ENCODE peak calls at places on chromosome 6, in five cellular contexts. One of them, this sample, is unnamed. For H3K27me3, the result is how much of the 10 kb centered on the place peaks cover.

GRCh38 chr6:17865798-17866725 is 121.4 kb downstream of the KIF13A start:
- DNase-seq in neural progenitor cell: no peak
- DNase-seq in mammary epithelial cell: peak
- DNase-seq in hepatocyte: peak
- DNase-seq in PC-3: peak
- DNase-seq in this sample: peak

GRCh38 chr6:37137201-37137880 is 32.6 kb upstream of the PIM1 start:
- DNase-seq in hepatocyte: peak
- DNase-seq in mammary epithelial cell: peak
- DNase-seq in PC-3: peak
- DNase-seq in neural progenitor cell: peak
- DNase-seq in this sample: peak

GRCh38 chr6:11710221-11710836 is 68.3 kb downstream of the ADTRP start:
- DNase-seq in mammary epithelial cell: no peak
- DNase-seq in PC-3: no peak
- DNase-seq in hepatocyte: no peak
- DNase-seq in neural progenitor cell: no peak
- DNase-seq in this sample: no peak

GRCh38 chr6:36625161-36625919 is 31.2 kb downstream of the SRSF3 start:
- DNase-seq in PC-3: peak
- DNase-seq in mammary epithelial cell: no peak
- DNase-seq in hepatocyte: no peak
- DNase-seq in neural progenitor cell: peak
- DNase-seq in this sample: no peak

GRCh38 chr6:159983641-159984080 is 14.8 kb downstream of the IGF2R start:
- DNase-seq in mammary epithelial cell: no peak
- DNase-seq in hepatocyte: no peak
- DNase-seq in neural progenitor cell: no peak
- DNase-seq in PC-3: no peak
- DNase-seq in this sample: no peak

GRCh38 chr6:13924949-13925881 is at the start of gene RNF182:
- DNase-seq in neural progenitor cell: peak
- DNase-seq in PC-3: peak
- DNase-seq in hepatocyte: no peak
- DNase-seq in mammary epithelial cell: no peak
- DNase-seq in this sample: peak

GRCh38 chr6:3117912-3118352 is 579 bp upstream of the BPHL start:
- DNase-seq in PC-3: no peak
- DNase-seq in mammary epithelial cell: no peak
- DNase-seq in hepatocyte: no peak
- DNase-seq in neural progenitor cell: no peak
- DNase-seq in this sample: no peak

GRCh38 chr6:140857734-140858380 is 1274.9 kb upstream of the GJE1 start:
- DNase-seq in neural progenitor cell: no peak
- DNase-seq in PC-3: peak
- DNase-seq in hepatocyte: peak
- DNase-seq in mammary epithelial cell: peak
- DNase-seq in this sample: no peak

GRCh38 chr6:67952121-67952520 is 683.0 kb upstream of the ADGRB3 start:
- DNase-seq in neural progenitor cell: no peak
- DNase-seq in hepatocyte: peak
- DNase-seq in PC-3: peak
- DNase-seq in mammary epithelial cell: no peak
- DNase-seq in this sample: no peak

GRCh38 chr6:105592329-105592728 is 189.4 kb upstream of the PREP start:
- DNase-seq in PC-3: peak
- DNase-seq in hepatocyte: no peak
- DNase-seq in neural progenitor cell: no peak
- DNase-seq in mammary epithelial cell: peak
- DNase-seq in this sample: peak

GRCh38 chr6:19999319-20000191 is 162.4 kb downstream of the ID4 start:
- DNase-seq in mammary epithelial cell: peak
- DNase-seq in neural progenitor cell: no peak
- DNase-seq in PC-3: peak
- DNase-seq in hepatocyte: no peak
- DNase-seq in this sample: peak

DNA sequence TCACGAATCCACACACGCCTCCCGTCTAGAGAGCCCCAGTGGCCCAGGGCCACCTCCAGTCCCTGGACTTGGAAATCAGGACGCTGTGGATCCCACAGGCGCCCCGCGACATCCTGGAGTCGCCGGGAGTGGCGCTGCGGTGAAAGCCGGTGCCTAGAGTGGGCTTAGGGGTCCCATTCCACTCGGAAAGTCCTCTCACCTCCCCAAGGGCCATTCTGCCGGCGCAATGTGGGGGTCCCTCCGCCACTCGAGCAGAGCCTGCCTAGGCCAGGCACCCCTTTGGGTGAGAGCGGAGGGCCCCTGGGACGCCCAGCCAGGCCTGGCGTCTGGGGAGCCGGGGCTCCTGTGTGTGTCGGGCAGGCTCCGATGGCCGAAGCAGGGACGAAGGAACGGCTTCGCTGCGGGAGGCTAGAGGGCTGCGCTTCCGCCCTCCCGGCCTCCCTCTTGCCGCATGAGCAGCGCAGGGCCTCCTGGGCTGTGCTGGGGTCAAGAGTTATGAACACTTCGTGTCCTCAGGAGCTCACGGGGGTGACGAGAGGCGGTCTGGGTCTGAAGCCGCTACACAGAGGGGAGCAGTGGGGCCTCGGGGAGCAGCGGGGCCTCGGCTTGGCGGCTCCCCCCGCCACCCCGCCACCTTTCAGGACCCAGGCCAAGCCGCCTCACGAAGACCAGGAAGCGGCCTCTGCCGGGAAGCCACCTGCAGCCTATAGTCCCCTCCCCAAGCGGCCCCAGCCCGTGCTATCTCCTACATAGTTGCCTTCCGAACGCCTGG is 13.6 kb downstream of the POU3F2 start:
- DNase-seq in neural progenitor cell: peak
- DNase-seq in hepatocyte: peak
- DNase-seq in PC-3: no peak
- DNase-seq in mammary epithelial cell: no peak
- DNase-seq in this sample: no peak
- H3K27me3 ChIP-seq in neural progenitor cell: half or more
- H3K27me3 ChIP-seq in hepatocyte: half or more
- H3K27me3 ChIP-seq in PC-3: under half
- H3K27me3 ChIP-seq in mammary epithelial cell: under half
- H3K27me3 ChIP-seq in this sample: under half

GRCh38 chr6:70652216-70652615 is 15.5 kb upstream of the SMAP1 start:
- DNase-seq in mammary epithelial cell: no peak
- DNase-seq in neural progenitor cell: no peak
- DNase-seq in PC-3: no peak
- DNase-seq in hepatocyte: no peak
- DNase-seq in this sample: no peak
- H3K4me2 ChIP-seq in mammary epithelial cell: no peak
- H3K4me2 ChIP-seq in neural progenitor cell: no peak
- H3K4me2 ChIP-seq in PC-3: no peak
- H3K4me2 ChIP-seq in hepatocyte: no peak
- H3K4me2 ChIP-seq in this sample: no peak

DNA sequence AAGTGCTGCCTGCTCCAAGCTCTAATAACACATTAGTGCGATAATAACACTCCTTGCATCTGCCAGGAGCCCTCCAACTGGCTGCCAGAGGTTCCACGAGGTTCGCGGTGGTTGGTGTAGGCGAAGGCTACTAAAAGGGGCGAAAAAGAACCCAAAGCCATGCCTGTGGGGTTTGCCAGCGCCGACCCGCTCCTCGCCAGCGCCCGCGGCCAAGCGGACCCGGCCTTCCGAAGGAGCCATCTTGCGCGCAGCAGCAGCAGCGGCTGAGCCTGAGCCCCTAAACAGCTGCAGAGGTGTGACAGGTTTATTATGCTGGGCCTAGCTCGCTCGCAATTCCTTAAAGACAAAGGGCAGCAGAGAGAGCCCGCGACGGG is 11.6 kb downstream of the FOXC1 start:
- DNase-seq in hepatocyte: no peak
- DNase-seq in mammary epithelial cell: no peak
- DNase-seq in neural progenitor cell: peak
- DNase-seq in PC-3: no peak
- DNase-seq in this sample: no peak
- H3K4me3 ChIP-seq in hepatocyte: no peak
- H3K4me3 ChIP-seq in mammary epithelial cell: no peak
- H3K4me3 ChIP-seq in neural progenitor cell: peak
- H3K4me3 ChIP-seq in PC-3: no peak
- H3K4me3 ChIP-seq in this sample: no peak

DNA sequence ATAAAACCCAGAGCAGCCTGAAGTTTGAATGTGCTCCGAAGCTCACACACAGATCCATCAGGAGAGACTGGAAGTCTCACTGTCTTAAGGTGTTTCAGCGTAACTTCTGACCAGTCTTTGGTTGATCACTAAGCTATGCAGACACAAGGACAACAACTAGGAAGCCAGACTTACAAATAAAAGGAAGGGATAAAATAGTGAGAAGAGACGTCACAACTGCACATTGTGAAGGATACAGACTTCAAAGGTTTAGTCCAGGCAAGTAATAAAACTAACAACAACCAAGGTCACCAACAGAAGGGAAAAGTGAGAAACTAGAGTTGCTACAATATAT is 97.1 kb downstream of the PDSS2 start:
- DNase-seq in mammary epithelial cell: no peak
- DNase-seq in hepatocyte: no peak
- DNase-seq in PC-3: no peak
- DNase-seq in neural progenitor cell: no peak
- DNase-seq in this sample: no peak
- H3K27me3 ChIP-seq in mammary epithelial cell: under half
- H3K27me3 ChIP-seq in hepatocyte: under half
- H3K27me3 ChIP-seq in PC-3: under half
- H3K27me3 ChIP-seq in neural progenitor cell: under half
- H3K27me3 ChIP-seq in this sample: under half

DNA sequence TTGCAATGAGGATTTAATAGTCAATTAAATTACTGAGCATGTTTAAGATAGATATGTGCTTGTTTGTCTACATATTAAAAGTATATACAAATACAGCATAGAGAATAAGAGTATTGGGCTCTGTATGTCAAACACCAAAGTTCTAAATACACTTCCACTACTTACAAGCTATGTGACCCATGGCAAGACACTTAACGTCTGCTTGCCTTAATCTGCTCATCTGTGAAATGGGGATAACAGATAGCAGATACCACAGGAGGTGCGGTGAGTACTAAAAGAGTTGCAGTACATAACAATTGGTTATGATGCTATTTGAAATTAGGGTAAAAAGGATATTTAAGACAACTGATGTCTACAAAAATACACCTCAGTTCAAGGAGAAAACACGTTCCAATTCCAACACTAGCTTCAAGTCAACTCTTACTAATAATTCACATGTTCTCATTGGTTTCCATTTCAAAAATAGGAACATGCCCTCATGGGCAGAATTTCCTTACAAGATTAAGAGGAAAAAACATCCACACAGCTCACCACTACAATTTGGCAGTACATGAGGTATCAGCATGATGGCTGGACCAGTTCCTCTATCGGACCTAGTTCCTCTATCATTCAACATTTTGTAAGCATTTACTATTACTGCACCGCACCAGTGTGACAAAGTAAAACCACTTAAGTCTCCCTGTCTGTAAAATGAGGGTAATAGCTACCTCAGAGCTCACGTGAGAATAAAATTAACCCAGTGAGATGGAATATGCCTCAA is 101.1 kb downstream of the SMLR1 start:
- DNase-seq in neural progenitor cell: no peak
- DNase-seq in mammary epithelial cell: no peak
- DNase-seq in PC-3: no peak
- DNase-seq in hepatocyte: no peak
- DNase-seq in this sample: peak
- H3K4me2 ChIP-seq in neural progenitor cell: no peak
- H3K4me2 ChIP-seq in mammary epithelial cell: no peak
- H3K4me2 ChIP-seq in PC-3: peak
- H3K4me2 ChIP-seq in hepatocyte: no peak
- H3K4me2 ChIP-seq in this sample: no peak

GRCh38 chr6:156699017-156699421 is 78.2 kb upstream of the ARID1B start:
- DNase-seq in mammary epithelial cell: peak
- DNase-seq in PC-3: peak
- DNase-seq in hepatocyte: no peak
- DNase-seq in neural progenitor cell: no peak
- DNase-seq in this sample: peak
- H3K4me3 ChIP-seq in mammary epithelial cell: no peak
- H3K4me3 ChIP-seq in PC-3: no peak
- H3K4me3 ChIP-seq in hepatocyte: no peak
- H3K4me3 ChIP-seq in neural progenitor cell: no peak
- H3K4me3 ChIP-seq in this sample: no peak

DNA sequence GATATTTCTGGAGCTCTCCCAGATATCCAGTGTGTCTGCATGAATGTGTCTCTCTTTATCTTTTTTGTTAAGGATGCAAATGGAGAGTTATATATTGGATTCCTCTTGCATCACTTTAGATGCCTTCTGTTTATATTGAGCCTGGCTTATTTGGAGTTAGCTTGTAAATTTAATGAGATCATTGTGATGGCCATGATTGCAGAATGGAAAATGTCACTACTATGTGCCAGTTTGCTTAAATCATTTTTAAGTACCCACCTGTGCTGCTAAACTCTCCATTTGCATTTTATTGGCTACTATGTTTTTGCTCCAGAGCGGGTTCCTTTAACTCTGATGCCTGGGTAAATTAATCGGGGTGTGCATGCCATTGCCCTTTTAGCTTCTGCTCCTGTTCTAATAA is 334.8 kb downstream of the UTRN start:
- DNase-seq in PC-3: no peak
- DNase-seq in hepatocyte: no peak
- DNase-seq in mammary epithelial cell: no peak
- DNase-seq in neural progenitor cell: no peak
- DNase-seq in this sample: no peak
- H3K27me3 ChIP-seq in PC-3: under half
- H3K27me3 ChIP-seq in hepatocyte: under half
- H3K27me3 ChIP-seq in mammary epithelial cell: under half
- H3K27me3 ChIP-seq in neural progenitor cell: under half
- H3K27me3 ChIP-seq in this sample: under half

DNA sequence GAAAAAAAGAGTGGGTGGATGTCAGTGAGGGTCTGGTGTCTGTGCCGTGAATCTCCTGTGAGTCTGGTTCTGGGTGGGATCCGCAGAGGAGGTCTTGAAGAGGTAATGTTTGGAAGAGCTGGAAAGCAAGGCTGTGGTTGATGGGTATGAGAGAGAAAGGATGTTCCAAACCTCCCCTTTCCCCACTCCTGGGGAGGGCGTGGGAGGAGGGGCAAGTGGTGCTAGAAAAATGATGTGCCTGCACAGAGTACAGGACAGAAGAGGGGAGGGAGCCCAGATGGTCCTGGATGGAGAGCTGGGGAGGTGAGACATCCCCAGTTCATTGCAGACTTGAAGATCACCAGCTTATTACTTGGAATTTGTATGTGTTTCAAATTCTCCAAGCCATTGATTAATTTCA is 3.1 kb downstream of the CNPY3 start:
- DNase-seq in hepatocyte: no peak
- DNase-seq in neural progenitor cell: no peak
- DNase-seq in PC-3: no peak
- DNase-seq in mammary epithelial cell: no peak
- DNase-seq in this sample: no peak
- H3K4me2 ChIP-seq in hepatocyte: no peak
- H3K4me2 ChIP-seq in neural progenitor cell: peak
- H3K4me2 ChIP-seq in PC-3: no peak
- H3K4me2 ChIP-seq in mammary epithelial cell: no peak
- H3K4me2 ChIP-seq in this sample: no peak